ENCODE peak calls at places on chromosomes 5 and 9, in seven cellular contexts. E is H7; F is psoas muscle; S is CD4-positive, alpha-beta T cell; Q is activated CD8-positive, alpha-beta memory T cell treated with anti-CD3 and anti-CD28 coated beads, Interleukin-2, amount 50 U/mL, for 48 hours; O is COR-L47; Z is AG09319. D is an unnamed sample.

GRCh38 chr5:132747693-132748440 is 641 bp downstream of the CCNI2 start:
- DNase-seq in E (peak; percentile 82), F (no peak), S (peak; percentile 58), Q (peak; percentile 65), O (no peak), Z (no peak), D (peak; percentile 54)

GRCh38 chr9:125685167-125685566 is 21.8 kb downstream of the MAPKAP1 start:
- DNase-seq in E (no peak), F (no peak), S (no peak), Q (no peak), O (no peak), Z (no peak), D (no peak)

GRCh38 chr5:112604741-112605390 is 132.8 kb upstream of the APC start:
- DNase-seq in E (peak; percentile 22), F (no peak), S (no peak), Q (no peak), O (no peak), Z (no peak), D (no peak)

GRCh38 chr5:161431963-161432362 is 114.6 kb downstream of the GABRB2 start:
- DNase-seq in E (no peak), F (no peak), S (no peak), Q (no peak), O (no peak), Z (no peak), D (no peak)

GRCh38 chr5:90557871-90558270 is 726 bp upstream of the ADGRV1 start:
- DNase-seq in E (no peak), F (no peak), S (no peak), Q (no peak), O (no peak), Z (no peak), D (no peak)

GRCh38 chr5:67156976-67157583 is 39.5 kb downstream of the CD180 start:
- DNase-seq in E (peak; percentile 60), F (no peak), S (peak; percentile 51), Q (no peak), O (peak; percentile 48), Z (no peak), D (peak; percentile 26)

GRCh38 chr9:137610944-137611343 is 5.5 kb downstream of the ARRDC1 start:
- DNase-seq in E (peak; percentile 53), F (no peak), S (no peak), Q (no peak), O (no peak), Z (no peak), D (no peak)

GRCh38 chr9:70668751-70669150 is 254.3 kb upstream of the KLF9 start:
- DNase-seq in E (no peak), F (no peak), S (no peak), Q (no peak), O (no peak), Z (no peak), D (no peak)

GRCh38 chr5:139634541-139634940 is 13.6 kb upstream of the CXXC5 start:
- DNase-seq in E (no peak), F (no peak), S (no peak), Q (peak; percentile 52), O (no peak), Z (no peak), D (no peak)

GRCh38 chr5:106094128-106094726 is 1576.5 kb downstream of the EFNA5 start:
- DNase-seq in E (no peak), F (no peak), S (no peak), Q (no peak), O (peak; percentile 97), Z (peak; percentile 7), D (no peak)

GRCh38 chr9:108512426-108513173 is 343.2 kb downstream of the ACTL7B start:
- DNase-seq in E (peak; percentile 25), F (no peak), S (no peak), Q (no peak), O (no peak), Z (no peak), D (no peak)

GRCh38 chr5:159548517-159548916 is 218.2 kb upstream of the IL12B start:
- DNase-seq in E (no peak), F (no peak), S (no peak), Q (no peak), O (no peak), Z (no peak), D (no peak)

GRCh38 chr9:119044801-119045200 is 324.4 kb downstream of the BRINP1 start:
- DNase-seq in E (no peak), F (no peak), S (no peak), Q (no peak), O (no peak), Z (no peak), D (no peak)

GRCh38 chr9:86732514-86732913 is 214.8 kb downstream of the GAS1 start:
- DNase-seq in E (no peak), F (peak; percentile 60), S (no peak), Q (no peak), O (no peak), Z (peak; percentile 77), D (no peak)

GRCh38 chr9:129609486-129610192 is 11.3 kb downstream of the C9orf50 start:
- DNase-seq in E (peak; percentile 94), F (no peak), S (peak; percentile 74), Q (no peak), O (no peak), Z (no peak), D (peak; percentile 51)

GRCh38 chr9:110130211-110130610 is 77.7 kb downstream of the C9orf152 start:
- DNase-seq in E (no peak), F (no peak), S (no peak), Q (no peak), O (no peak), Z (no peak), D (no peak)

GRCh38 chr5:173056783-173057061 is 570 bp downstream of the CREBRF start:
- DNase-seq in E (peak; percentile 95), F (no peak), S (no peak), Q (no peak), O (peak; percentile 63), Z (no peak), D (no peak)

GRCh38 chr5:34639852-34640626 is 16.1 kb upstream of the RAI14 start:
- DNase-seq in E (no peak), F (no peak), S (no peak), Q (no peak), O (no peak), Z (no peak), D (no peak)

GRCh38 chr5:168006473-168007130 is 284.8 kb upstream of the WWC1 start:
- DNase-seq in E (no peak), F (no peak), S (no peak), Q (no peak), O (no peak), Z (no peak), D (no peak)

GRCh38 chr5:147267082-147267832 is 32.4 kb downstream of the STK32A start:
- DNase-seq in E (no peak), F (no peak), S (no peak), Q (no peak), O (no peak), Z (no peak), D (no peak)

GRCh38 chr9:78074385-78075291 is 43.0 kb upstream of the GNAQ start:
- DNase-seq in E (no peak), F (no peak), S (no peak), Q (no peak), O (no peak), Z (no peak), D (peak; percentile 38)